ENCODE peak calls at places on chromosomes 7 and 10, in ten cellular contexts. Z is A549; S is HTR-8/SVneo; H is KG1; B is MCF 10A; P is ELR; I is left colon; W is fibroblast of the aortic adventitia; E is activated CD4-positive, alpha-beta T cell treated with anti-CD3 and anti-CD28 coated beads for 24 hours; F is C1 segment of cervical spinal cord. T is an unnamed sample.

GRCh38 chr7:96837583-96837982 is 127.9 kb upstream of the SEM1 start:
- DNase-seq in Z (no peak), S (no peak), H (no peak), B (no peak), P (no peak), I (no peak), W (no peak), E (no peak), F (no peak), T (peak; percentile 62)

GRCh38 chr7:138863931-138864330 is 65.9 kb upstream of the ATP6V0A4 start:
- DNase-seq in Z (no peak), S (no peak), H (no peak), B (no peak), P (no peak), I (no peak), W (no peak), E (no peak), F (no peak), T (no peak)

GRCh38 chr10:13930123-13930522 is 343.4 kb downstream of the PRPF18 start:
- DNase-seq in Z (no peak), S (no peak), H (no peak), B (no peak), P (no peak), I (no peak), W (peak; percentile 39), E (no peak), F (no peak), T (no peak)

GRCh38 chr7:92945840-92946239 is 109.5 kb upstream of the CDK6 start:
- DNase-seq in Z (no peak), S (no peak), H (no peak), B (no peak), P (no peak), I (no peak), W (no peak), E (no peak), F (no peak), T (no peak)

GRCh38 chr10:108783897-108784296 is 1139.4 kb downstream of the XPNPEP1 start:
- DNase-seq in Z (peak; percentile 57), S (no peak), H (peak; percentile 33), B (peak; percentile 55), P (peak; percentile 80), I (peak; percentile 5), W (peak; percentile 53), E (no peak), F (no peak), T (peak; percentile 48)

GRCh38 chr10:118343549-118343948 is 1.4 kb upstream of the FAM204A start:
- DNase-seq in Z (no peak), S (no peak), H (no peak), B (no peak), P (no peak), I (no peak), W (no peak), E (no peak), F (no peak), T (no peak)

GRCh38 chr10:133142523-133143199 is 17.4 kb upstream of the KNDC1 start:
- DNase-seq in Z (no peak), S (no peak), H (no peak), B (no peak), P (no peak), I (no peak), W (no peak), E (no peak), F (no peak), T (no peak)

GRCh38 chr10:125521721-125522680 is 161.0 kb downstream of the TEX36 start:
- DNase-seq in Z (peak; percentile 64), S (peak; percentile 8), H (no peak), B (peak; percentile 34), P (peak; percentile 30), I (no peak), W (no peak), E (no peak), F (no peak), T (peak; percentile 42)

GRCh38 chr7:131189488-131189887 is 138.2 kb upstream of the MKLN1 start:
- DNase-seq in Z (no peak), S (no peak), H (no peak), B (no peak), P (no peak), I (no peak), W (no peak), E (no peak), F (no peak), T (peak; percentile 51)

T was measured in activated CD8-positive, alpha-beta T cell treated with anti-CD3 and anti-CD28 coated beads for 36 hours.